ENCODE peak calls at places on chromosomes 1 and 21, in six cellular contexts. W, N, Z, L, I and R are unnamed samples. For H3K36me3 and H3K9me3, the result is how much of the 10 kb centered on the place peaks cover.

GRCh38 chr1:160083968-160084770 is 2.8 kb downstream of the KCNJ9 start:
- DNase-seq in Z (peak), L (peak), W (peak), I (no peak), N (peak), R (no peak)

GRCh38 chr1:202571719-202572339 is 138.4 kb downstream of the SYT2 start:
- DNase-seq in I (peak), L (no peak), W (no peak), N (no peak), Z (peak), R (no peak)

GRCh38 chr1:224745924-224746323 is 129.8 kb downstream of the CNIH3 start:
- DNase-seq in W (no peak), I (no peak), L (no peak), N (no peak), Z (no peak), R (no peak)

GRCh38 chr1:33876970-33877680 is 13.2 kb downstream of the HMGB4 start:
- DNase-seq in Z (no peak), W (peak), N (no peak), L (no peak), I (no peak), R (no peak)

GRCh38 chr1:173914366-173914871 is 2.7 kb downstream of the SERPINC1 start:
- DNase-seq in L (peak), N (no peak), W (no peak), I (peak), Z (no peak), R (no peak)

GRCh38 chr1:23497777-23498439 is 13.9 kb upstream of the ASAP3 start:
- DNase-seq in I (no peak), Z (no peak), N (no peak), W (no peak), L (no peak), R (no peak)

GRCh38 chr1:9267827-9268581 is 24.7 kb upstream of the SPSB1 start:
- DNase-seq in Z (no peak), N (no peak), L (no peak), W (no peak), I (no peak), R (no peak)

GRCh38 chr1:198669023-198669698 is 30.3 kb downstream of the PTPRC start:
- DNase-seq in I (peak), W (no peak), Z (no peak), N (no peak), L (peak), R (peak)

GRCh38 chr1:53062731-53063591 is 948 bp downstream of the PODN start:
- DNase-seq in Z (no peak), N (no peak), W (peak), L (no peak), I (no peak), R (no peak)

GRCh38 chr1:27004471-27005165 is 8.0 kb downstream of the TENT5B start:
- DNase-seq in L (no peak), I (no peak), Z (no peak), N (no peak), W (peak), R (no peak)

GRCh38 chr1:174344162-174344561 is 103.6 kb upstream of the GPR52 start:
- DNase-seq in Z (no peak), I (no peak), N (no peak), W (no peak), L (no peak), R (no peak)

GRCh38 chr1:194503209-194503608 is 1316.8 kb upstream of the B3GALT2 start:
- DNase-seq in Z (no peak), I (no peak), N (no peak), L (no peak), W (no peak), R (no peak)

GRCh38 chr21:42413500-42413899 is 9.8 kb downstream of the UBASH3A start:
- DNase-seq in N (no peak), Z (no peak), W (no peak), I (no peak), L (no peak), R (no peak)

GRCh38 chr1:42847721-42848470 is 1.5 kb downstream of the ZNF691 start:
- DNase-seq in L (no peak), Z (no peak), W (no peak), I (no peak), N (no peak), R (no peak)

GRCh38 chr1:93617670-93618488 is 63.8 kb downstream of the BCAR3 start:
- DNase-seq in N (no peak), W (no peak), I (peak), Z (no peak), L (no peak), R (no peak)

GRCh38 chr1:212941452-212941851 is 8.9 kb upstream of the VASH2 start:
- DNase-seq in Z (no peak), I (no peak), W (no peak), N (no peak), L (no peak), R (no peak)

GRCh38 chr1:200336111-200336845 is 73.6 kb downstream of the ZNF281 start:
- DNase-seq in Z (no peak), I (peak), N (no peak), W (no peak), L (peak), R (peak)

GRCh38 chr1:98706173-98706848 is 44.8 kb downstream of the SNX7 start:
- DNase-seq in L (no peak), I (no peak), N (no peak), W (no peak), Z (no peak), R (no peak)

GRCh38 chr1:215793210-215793609 is 226.1 kb downstream of the KCTD3 start:
- DNase-seq in I (no peak), N (no peak), L (peak), W (no peak), Z (no peak), R (no peak)

GRCh38 chr1:159854693-159855192 is 7.7 kb downstream of the VSIG8 start:
- DNase-seq in W (peak), N (peak), Z (peak), L (peak), I (peak), R (peak)

GRCh38 chr1:5993553-5994510 is 1.6 kb upstream of the NPHP4 start:
- DNase-seq in W (peak), Z (peak), L (peak), I (no peak), N (peak), R (no peak)

GRCh38 chr1:8388732-8389562 is 71.0 kb downstream of the SLC45A1 start:
- DNase-seq in Z (no peak), I (no peak), N (no peak), W (no peak), L (no peak), R (no peak)

GRCh38 chr1:153728305-153729066 is 636 bp downstream of the INTS3 start:
- DNase-seq in N (no peak), I (peak), W (peak), L (peak), Z (no peak), R (peak)

GRCh38 chr1:25572107-25572506 is 28.7 kb downstream of the LDLRAP1 start:
- DNase-seq in Z (no peak), L (no peak), W (no peak), N (no peak), I (no peak), R (no peak)

GRCh38 chr1:32873484-32873883 is 2.8 kb upstream of the FNDC5 start:
- DNase-seq in W (no peak), I (no peak), L (no peak), Z (no peak), N (no peak), R (no peak)

GRCh38 chr1:230104395-230105244 is 37.6 kb downstream of the GALNT2 start:
- DNase-seq in I (peak), N (peak), Z (no peak), W (peak), L (peak), R (peak)

GRCh38 chr1:33005117-33005811 is 31.4 kb downstream of the AK2 start:
- DNase-seq in L (peak), Z (no peak), N (no peak), I (no peak), W (no peak), R (no peak)

GRCh38 chr1:172154571-172154970 is 265.9 kb upstream of the C1orf105 start:
- DNase-seq in L (peak), Z (no peak), W (no peak), I (no peak), N (no peak), R (peak)

GRCh38 chr1:27521336-27522147 is 31.6 kb upstream of the WASF2 start:
- DNase-seq in W (peak), L (no peak), Z (peak), I (no peak), N (no peak), R (no peak)

GRCh38 chr1:178243119-178243518 is 149.2 kb downstream of the RASAL2 start:
- DNase-seq in I (no peak), N (no peak), W (no peak), L (no peak), Z (no peak), R (no peak)

GRCh38 chr1:38455829-38456563 is 403.6 kb downstream of the RRAGC start:
- DNase-seq in L (no peak), W (no peak), Z (no peak), N (no peak), I (no peak), R (peak)

GRCh38 chr1:72178266-72178665 is 104.1 kb downstream of the NEGR1 start:
- DNase-seq in N (no peak), W (no peak), L (peak), I (no peak), Z (no peak), R (no peak)

GRCh38 chr21:32597205-32597604 is 11.9 kb upstream of the TCP10L start:
- DNase-seq in Z (no peak), W (no peak), N (no peak), L (peak), I (peak), R (peak)

GRCh38 chr1:229087339-229087738 is 183.6 kb upstream of the RAB4A start:
- DNase-seq in Z (no peak), L (no peak), N (no peak), W (no peak), I (no peak), R (peak)

GRCh38 chr1:93022580-93022979 is 56.5 kb upstream of the MTF2 start:
- DNase-seq in N (no peak), L (no peak), I (no peak), W (no peak), Z (no peak), R (no peak)

GRCh38 chr1:25519624-25520023 is 23.8 kb upstream of the LDLRAP1 start:
- DNase-seq in N (no peak), W (no peak), I (no peak), L (peak), Z (no peak), R (no peak)

GRCh38 chr1:245067257-245067656 is 87.5 kb upstream of the KIF26B start:
- DNase-seq in L (no peak), W (no peak), Z (no peak), N (no peak), I (no peak), R (no peak)

GRCh38 chr1:226649244-226649643 is 89.8 kb downstream of the ITPKB start:
- DNase-seq in Z (no peak), I (no peak), W (no peak), L (no peak), N (no peak), R (no peak)

GRCh38 chr1:79259390-79260336 is 253.1 kb upstream of the ADGRL4 start:
- DNase-seq in Z (no peak), N (no peak), W (no peak), L (peak), I (no peak), R (peak)

GRCh38 chr1:39866767-39867166 is 16.5 kb downstream of the TRIT1 start:
- DNase-seq in Z (no peak), W (no peak), L (peak), N (no peak), I (no peak), R (no peak)

GRCh38 chr1:39859859-39860812 is 23.2 kb downstream of the TRIT1 start:
- DNase-seq in L (no peak), I (no peak), Z (no peak), W (no peak), N (no peak), R (no peak)

GRCh38 chr1:39865762-39866161 is 17.5 kb downstream of the TRIT1 start:
- DNase-seq in I (no peak), L (no peak), Z (no peak), W (no peak), N (no peak), R (no peak)

GRCh38 chr1:39861003-39861402 is 22.3 kb downstream of the TRIT1 start:
- DNase-seq in W (no peak), N (no peak), Z (no peak), I (no peak), L (no peak), R (no peak)

DNA sequence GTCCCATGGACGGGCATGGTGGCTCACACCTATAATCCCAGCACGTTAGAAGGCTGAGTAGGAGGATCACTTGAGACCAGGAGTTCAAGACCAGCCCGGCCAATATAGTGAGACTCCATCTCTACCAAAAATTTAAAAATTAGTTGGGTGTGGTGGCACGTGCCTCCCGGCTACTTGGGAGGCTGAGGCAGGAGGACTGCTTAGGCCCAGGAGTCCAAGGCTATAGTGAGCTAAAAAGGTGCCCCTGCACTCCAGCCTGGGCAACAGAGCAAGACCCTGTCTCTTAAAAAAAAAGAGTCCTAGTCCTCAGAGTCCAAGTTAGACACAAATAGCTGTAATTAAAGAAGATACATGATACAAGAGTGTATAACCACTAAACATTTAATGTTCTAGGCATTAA is 20.1 kb downstream of the TRIT1 start:
- DNase-seq in L (no peak), I (no peak), W (no peak), Z (no peak), N (no peak), R (no peak)
- H3K36me3 ChIP-seq in L (under half), I (under half), W (under half), Z (under half), N (under half), R (under half)

DNA sequence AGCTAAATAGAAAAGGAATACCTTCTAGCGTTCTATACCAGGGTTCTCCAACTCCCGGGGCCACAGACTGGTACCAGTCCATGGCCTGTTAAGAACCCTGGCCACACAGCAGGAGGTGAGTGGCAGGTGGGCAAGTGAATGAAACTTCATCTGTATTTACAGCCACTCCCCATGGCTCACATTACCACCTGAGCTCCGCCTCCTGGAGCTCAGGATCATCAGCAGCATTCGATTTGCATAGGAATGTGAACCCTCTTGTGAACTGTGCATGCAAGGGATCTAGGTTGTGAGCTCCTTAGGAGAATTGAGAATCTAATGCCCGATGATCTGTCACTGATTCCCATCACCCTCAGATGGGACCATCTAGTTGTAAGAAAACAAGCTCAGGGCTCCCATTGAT is 107.3 kb downstream of the KAZN start:
- DNase-seq in Z (no peak), L (no peak), I (no peak), W (no peak), N (no peak), R (no peak)
- H3K9me3 ChIP-seq in Z (under half), L (under half), I (under half), W (under half), N (under half), R (under half)

GRCh38 chr1:112706505-112707216 is at the start of gene RHOC:
- DNase-seq in I (no peak), Z (no peak), N (no peak), W (peak), L (no peak), R (peak)

GRCh38 chr1:112710159-112710558 is 3.2 kb upstream of the RHOC start:
- DNase-seq in I (no peak), N (no peak), Z (no peak), L (no peak), W (no peak), R (no peak)

GRCh38 chr1:112708489-112708888 is 1.6 kb upstream of the RHOC start:
- DNase-seq in N (no peak), W (no peak), I (no peak), L (no peak), Z (no peak), R (no peak)

GRCh38 chr1:112707217-112708001 is 482 bp upstream of the RHOC start:
- DNase-seq in I (peak), W (peak), Z (peak), L (peak), N (peak), R (peak)

GRCh38 chr1:112708002-112708448 is 1.1 kb upstream of the RHOC start:
- DNase-seq in Z (no peak), I (no peak), L (no peak), W (no peak), N (no peak), R (no peak)
- H3K27ac ChIP-seq in Z (no peak), I (no peak), L (no peak), W (peak), N (peak), R (no peak)

DNA sequence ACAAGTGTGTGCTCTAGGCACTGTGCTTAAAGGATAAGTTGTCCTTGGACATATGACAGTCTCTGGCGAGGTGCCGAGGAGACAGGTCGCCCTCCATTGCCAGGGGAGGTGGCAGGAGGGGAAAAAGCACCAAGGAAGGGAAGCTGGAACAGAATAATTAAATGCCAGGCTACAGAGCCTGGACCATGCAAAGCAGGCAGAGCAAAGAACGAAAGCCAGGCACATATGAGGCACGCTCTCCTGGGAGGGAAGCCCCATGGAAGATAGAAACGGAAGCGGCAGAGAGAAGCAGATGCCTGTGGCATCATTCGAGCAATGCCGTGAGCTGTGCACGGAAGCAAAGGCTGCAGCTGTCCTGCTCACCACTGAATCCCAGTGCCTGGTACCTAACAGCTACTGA is 91.2 kb downstream of the JAK1 start:
- DNase-seq in I (no peak), N (no peak), Z (no peak), W (no peak), L (no peak), R (no peak)
- H3K36me3 ChIP-seq in I (half or more), N (under half), Z (half or more), W (under half), L (under half), R (half or more)

GRCh38 chr1:3111616-3112021 is 42.6 kb downstream of the PRDM16 start:
- DNase-seq in N (no peak), W (no peak), L (no peak), Z (no peak), I (no peak), R (no peak)

GRCh38 chr1:3106216-3106615 is 37.2 kb downstream of the PRDM16 start:
- DNase-seq in I (no peak), Z (no peak), N (no peak), L (no peak), W (no peak), R (no peak)

GRCh38 chr1:3103977-3104677 is 35.1 kb downstream of the PRDM16 start:
- DNase-seq in Z (no peak), I (no peak), L (no peak), W (no peak), N (no peak), R (no peak)

GRCh38 chr1:3105167-3105863 is 36.3 kb downstream of the PRDM16 start:
- DNase-seq in L (no peak), N (no peak), I (peak), W (no peak), Z (no peak), R (no peak)

DNA sequence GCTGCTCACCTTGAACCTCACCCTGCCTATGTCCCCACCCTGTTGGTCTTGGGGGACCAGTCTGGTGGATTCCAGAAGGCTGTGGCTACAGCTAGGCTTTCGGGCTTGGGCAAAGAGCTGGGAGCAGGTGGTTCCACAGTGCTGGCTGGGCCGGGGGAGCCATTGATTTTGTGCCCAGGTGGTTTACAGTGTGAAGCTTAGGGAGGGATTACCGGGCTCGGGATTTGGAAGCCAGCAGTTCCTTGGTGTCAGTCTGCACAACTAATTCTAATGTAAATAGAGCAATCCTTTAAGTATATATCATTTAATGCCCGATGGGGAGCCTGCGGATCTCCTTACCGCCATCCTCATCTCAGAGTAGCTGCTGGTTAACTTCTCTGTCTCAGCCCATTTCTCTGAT is 38.2 kb downstream of the PRDM16 start:
- DNase-seq in L (no peak), W (no peak), Z (no peak), N (no peak), I (no peak), R (no peak)
- H3K9me3 ChIP-seq in L (under half), W (under half), Z (under half), N (under half), I (under half), R (under half)

GRCh38 chr1:67200755-67201154 is 34.5 kb downstream of the IL23R start:
- DNase-seq in N (no peak), Z (no peak), W (no peak), L (no peak), I (no peak), R (no peak)

GRCh38 chr1:67204298-67204697 is 38.0 kb downstream of the IL23R start:
- DNase-seq in Z (no peak), W (no peak), N (no peak), I (no peak), L (no peak), R (no peak)

DNA sequence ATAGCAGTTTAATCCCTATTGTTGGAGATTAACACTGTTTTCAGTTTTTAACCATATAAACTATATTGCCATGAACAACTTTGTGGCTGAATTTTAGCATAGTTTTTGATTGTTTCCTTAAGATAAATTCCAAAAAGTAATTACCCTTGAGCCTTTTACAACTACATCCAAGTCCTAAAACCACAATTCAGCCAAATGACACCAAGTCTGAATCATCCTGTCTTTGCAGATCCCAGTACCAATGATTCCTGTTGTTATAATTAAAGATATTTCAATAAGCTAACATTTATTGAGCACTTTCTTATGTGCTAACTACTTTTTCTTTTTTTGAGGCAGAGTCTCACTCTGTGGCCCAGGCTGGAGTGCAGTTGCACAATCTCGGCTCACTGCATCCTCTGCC is 35.6 kb downstream of the IL23R start:
- DNase-seq in I (no peak), Z (no peak), L (peak), N (no peak), W (no peak), R (no peak)
- H3K27ac ChIP-seq in I (no peak), Z (no peak), L (no peak), N (no peak), W (no peak), R (no peak)